ENCODE peak calls at places on chromosome 1, in six cellular contexts. One of them, this sample, is unnamed.

GRCh38 chr1:79128726-79129125 is 122.2 kb upstream of the ADGRL4 start:
- DNase-seq in lung: no peak
- DNase-seq in hepatocyte: no peak
- DNase-seq in choroid plexus epithelial cell: peak; percentile 92
- DNase-seq in left lung: no peak
- DNase-seq in heart right ventricle: no peak
- DNase-seq in this sample: no peak

GRCh38 chr1:209601809-209602657 is 18.5 kb downstream of the CAMK1G start:
- DNase-seq in lung: no peak
- DNase-seq in hepatocyte: peak; percentile 62
- DNase-seq in choroid plexus epithelial cell: peak; percentile 75
- DNase-seq in left lung: no peak
- DNase-seq in heart right ventricle: peak; percentile 20
- DNase-seq in this sample: no peak

GRCh38 chr1:26602378-26602959 is 72.9 kb downstream of the RPS6KA1 start:
- DNase-seq in lung: no peak
- DNase-seq in hepatocyte: peak; percentile 68
- DNase-seq in choroid plexus epithelial cell: peak; percentile 78
- DNase-seq in left lung: no peak
- DNase-seq in heart right ventricle: peak; percentile 70
- DNase-seq in this sample: no peak

GRCh38 chr1:23239638-23240295 is 22.5 kb upstream of the HTR1D start:
- DNase-seq in lung: no peak
- DNase-seq in hepatocyte: no peak
- DNase-seq in choroid plexus epithelial cell: no peak
- DNase-seq in left lung: no peak
- DNase-seq in heart right ventricle: no peak
- DNase-seq in this sample: no peak

GRCh38 chr1:202844935-202845334 is 34.2 kb downstream of the PCAT6 start:
- DNase-seq in lung: no peak
- DNase-seq in hepatocyte: no peak
- DNase-seq in choroid plexus epithelial cell: peak; percentile 35
- DNase-seq in left lung: no peak
- DNase-seq in heart right ventricle: no peak
- DNase-seq in this sample: no peak

GRCh38 chr1:228275435-228276342 is 67.8 kb downstream of the OBSCN start:
- DNase-seq in lung: peak; percentile 89
- DNase-seq in hepatocyte: peak; percentile 93
- DNase-seq in choroid plexus epithelial cell: peak; percentile 77
- DNase-seq in left lung: peak; percentile 93
- DNase-seq in heart right ventricle: peak; percentile 91
- DNase-seq in this sample: peak; percentile 27

GRCh38 chr1:163876546-163876945 is 554.8 kb downstream of the NUF2 start:
- DNase-seq in lung: no peak
- DNase-seq in hepatocyte: no peak
- DNase-seq in choroid plexus epithelial cell: no peak
- DNase-seq in left lung: no peak
- DNase-seq in heart right ventricle: no peak
- DNase-seq in this sample: no peak

GRCh38 chr1:40818264-40818961 is 34.8 kb downstream of the KCNQ4 start:
- DNase-seq in lung: peak; percentile 79
- DNase-seq in hepatocyte: peak; percentile 66
- DNase-seq in choroid plexus epithelial cell: peak; percentile 19
- DNase-seq in left lung: peak; percentile 91
- DNase-seq in heart right ventricle: peak; percentile 58
- DNase-seq in this sample: peak; percentile 51

GRCh38 chr1:7063981-7064380 is 278.7 kb downstream of the CAMTA1 start:
- DNase-seq in lung: no peak
- DNase-seq in hepatocyte: no peak
- DNase-seq in choroid plexus epithelial cell: no peak
- DNase-seq in left lung: no peak
- DNase-seq in heart right ventricle: no peak
- DNase-seq in this sample: no peak

GRCh38 chr1:41355761-41356160 is 5.5 kb upstream of the FOXO6 start:
- DNase-seq in lung: no peak
- DNase-seq in hepatocyte: no peak
- DNase-seq in choroid plexus epithelial cell: no peak
- DNase-seq in left lung: no peak
- DNase-seq in heart right ventricle: no peak
- DNase-seq in this sample: no peak

GRCh38 chr1:91400133-91400725 is 4.4 kb downstream of the HFM1 start:
- DNase-seq in lung: no peak
- DNase-seq in hepatocyte: no peak
- DNase-seq in choroid plexus epithelial cell: no peak
- DNase-seq in left lung: no peak
- DNase-seq in heart right ventricle: peak; percentile 34
- DNase-seq in this sample: no peak
- TF ChIP-seq CTCF in lung: no peak
- TF ChIP-seq CTCF in hepatocyte: no peak
- TF ChIP-seq CTCF in choroid plexus epithelial cell: no peak
- TF ChIP-seq CTCF in left lung: no peak
- TF ChIP-seq CTCF in heart right ventricle: no peak
- TF ChIP-seq CTCF in this sample: no peak

GRCh38 chr1:64542118-64542517 is 72.2 kb downstream of the CACHD1 start:
- DNase-seq in lung: no peak
- DNase-seq in hepatocyte: no peak
- DNase-seq in choroid plexus epithelial cell: no peak
- DNase-seq in left lung: no peak
- DNase-seq in heart right ventricle: no peak
- DNase-seq in this sample: no peak

GRCh38 chr1:64539279-64539678 is 69.3 kb downstream of the CACHD1 start:
- DNase-seq in lung: no peak
- DNase-seq in hepatocyte: no peak
- DNase-seq in choroid plexus epithelial cell: no peak
- DNase-seq in left lung: no peak
- DNase-seq in heart right ventricle: no peak
- DNase-seq in this sample: no peak

GRCh38 chr1:64539808-64540207 is 69.9 kb downstream of the CACHD1 start:
- DNase-seq in lung: peak; percentile 52
- DNase-seq in hepatocyte: peak; percentile 67
- DNase-seq in choroid plexus epithelial cell: peak; percentile 81
- DNase-seq in left lung: no peak
- DNase-seq in heart right ventricle: peak; percentile 85
- DNase-seq in this sample: no peak

GRCh38 chr1:64538389-64538788 is 68.5 kb downstream of the CACHD1 start:
- DNase-seq in lung: no peak
- DNase-seq in hepatocyte: no peak
- DNase-seq in choroid plexus epithelial cell: no peak
- DNase-seq in left lung: no peak
- DNase-seq in heart right ventricle: no peak
- DNase-seq in this sample: no peak

DNA sequence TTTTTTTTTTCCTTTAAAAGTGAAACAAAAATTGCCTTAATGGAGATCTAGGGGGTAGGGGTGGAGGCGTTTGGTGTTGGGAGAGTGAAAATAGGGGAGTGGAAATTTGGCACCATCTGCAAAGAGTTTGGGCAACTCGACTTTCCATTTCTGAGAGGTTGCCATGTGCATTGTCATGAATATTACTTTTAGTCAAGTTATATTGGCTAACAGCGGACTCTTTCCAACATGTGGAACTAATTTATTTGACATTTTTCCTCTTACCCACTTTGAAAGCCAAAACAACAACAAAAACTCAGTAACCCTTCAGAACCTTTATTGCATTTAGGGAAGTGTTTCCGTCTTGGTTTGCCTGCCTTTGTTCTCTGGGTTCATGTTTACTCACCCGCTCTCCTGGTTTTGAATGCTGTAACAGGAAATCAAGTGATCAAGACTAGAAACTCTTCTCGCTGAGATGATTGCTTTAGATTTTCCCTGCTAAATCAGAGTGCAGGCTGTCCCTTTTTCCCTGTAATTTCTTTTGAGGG is 70.4 kb downstream of the CACHD1 start:
- DNase-seq in lung: no peak
- DNase-seq in hepatocyte: peak; percentile 26
- DNase-seq in choroid plexus epithelial cell: peak; percentile 42
- DNase-seq in left lung: no peak
- DNase-seq in heart right ventricle: peak; percentile 9
- DNase-seq in this sample: no peak
- H3K4me3 ChIP-seq in lung: no peak overlapping the region
- H3K4me3 ChIP-seq in hepatocyte: no peak overlapping the region
- H3K4me3 ChIP-seq in choroid plexus epithelial cell: peak overlapping the region; percentile 19
- H3K4me3 ChIP-seq in left lung: peak overlapping the region; percentile 7
- H3K4me3 ChIP-seq in heart right ventricle: peak overlapping the region; percentile 45
- H3K4me3 ChIP-seq in this sample: no peak overlapping the region

GRCh38 chr1:15451014-15451722 is 5.4 kb upstream of the CELA2A start:
- DNase-seq in lung: no peak
- DNase-seq in hepatocyte: no peak
- DNase-seq in choroid plexus epithelial cell: no peak
- DNase-seq in left lung: no peak
- DNase-seq in heart right ventricle: no peak
- DNase-seq in this sample: no peak
- TF ChIP-seq CTCF in lung: no peak
- TF ChIP-seq CTCF in hepatocyte: no peak
- TF ChIP-seq CTCF in choroid plexus epithelial cell: no peak
- TF ChIP-seq CTCF in left lung: no peak
- TF ChIP-seq CTCF in heart right ventricle: no peak
- TF ChIP-seq CTCF in this sample: no peak

GRCh38 chr1:29811247-29811646 is 574.9 kb downstream of the PTPRU start:
- DNase-seq in lung: no peak
- DNase-seq in hepatocyte: no peak
- DNase-seq in choroid plexus epithelial cell: no peak
- DNase-seq in left lung: no peak
- DNase-seq in heart right ventricle: no peak
- DNase-seq in this sample: no peak

GRCh38 chr1:29811727-29812396 is 575.5 kb downstream of the PTPRU start:
- DNase-seq in lung: no peak
- DNase-seq in hepatocyte: no peak
- DNase-seq in choroid plexus epithelial cell: no peak
- DNase-seq in left lung: no peak
- DNase-seq in heart right ventricle: no peak
- DNase-seq in this sample: no peak

GRCh38 chr1:29810121-29811120 is 574.1 kb downstream of the PTPRU start:
- DNase-seq in lung: no peak
- DNase-seq in hepatocyte: no peak
- DNase-seq in choroid plexus epithelial cell: no peak
- DNase-seq in left lung: no peak
- DNase-seq in heart right ventricle: no peak
- DNase-seq in this sample: no peak

GRCh38 chr1:29809446-29810120 is 573.3 kb downstream of the PTPRU start:
- DNase-seq in lung: no peak
- DNase-seq in hepatocyte: no peak
- DNase-seq in choroid plexus epithelial cell: no peak
- DNase-seq in left lung: no peak
- DNase-seq in heart right ventricle: no peak
- DNase-seq in this sample: no peak

GRCh38 chr1:29812397-29813135 is 576.2 kb downstream of the PTPRU start:
- DNase-seq in lung: no peak
- DNase-seq in hepatocyte: no peak
- DNase-seq in choroid plexus epithelial cell: no peak
- DNase-seq in left lung: no peak
- DNase-seq in heart right ventricle: no peak
- DNase-seq in this sample: no peak
- H3K4me3 ChIP-seq in lung: no peak overlapping the region
- H3K4me3 ChIP-seq in hepatocyte: no peak overlapping the region
- H3K4me3 ChIP-seq in choroid plexus epithelial cell: no peak overlapping the region
- H3K4me3 ChIP-seq in left lung: no peak overlapping the region
- H3K4me3 ChIP-seq in heart right ventricle: no peak overlapping the region
- H3K4me3 ChIP-seq in this sample: no peak overlapping the region

DNA sequence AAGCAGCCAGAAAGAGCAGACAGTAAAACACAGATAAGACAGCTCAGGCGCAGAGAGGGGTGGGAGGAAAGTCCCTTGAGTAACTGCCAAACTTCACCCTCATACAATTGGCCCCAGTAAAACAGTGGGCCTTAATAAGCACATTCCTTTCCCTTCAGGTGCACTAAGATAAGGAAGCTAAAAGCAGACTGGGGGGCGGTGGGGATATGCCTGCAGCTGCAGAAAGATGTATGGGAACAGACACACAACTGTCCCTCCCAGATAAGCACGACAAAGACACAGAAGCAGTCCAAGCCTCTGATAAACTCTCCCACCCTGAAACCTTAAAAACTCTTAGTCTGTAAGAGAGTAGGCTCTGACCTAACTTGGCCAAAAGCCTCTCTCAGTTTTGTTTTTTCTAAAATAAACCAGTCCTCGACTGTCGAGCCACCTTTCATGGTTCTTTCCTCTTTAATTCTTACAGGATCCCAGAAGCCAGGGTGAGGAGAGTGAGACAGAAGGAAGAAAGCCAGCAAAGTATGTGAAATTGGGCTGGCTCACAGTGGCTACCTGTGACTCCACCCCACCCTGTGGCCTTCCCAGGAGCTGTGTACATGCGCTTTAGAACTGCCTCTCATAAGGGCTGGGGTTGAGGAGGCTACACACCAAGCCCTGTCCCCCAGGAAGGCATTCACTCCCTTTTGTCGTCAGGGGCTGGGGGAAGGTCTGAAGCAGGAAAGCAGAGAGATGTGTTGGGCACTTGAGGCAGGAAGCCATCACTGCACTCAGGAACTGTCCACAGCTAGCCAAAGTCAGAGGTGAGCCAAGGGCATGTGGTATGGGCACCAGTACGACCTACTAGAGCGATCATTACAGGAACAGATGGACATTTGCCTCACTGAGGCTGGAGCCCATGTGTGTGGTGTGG is 4.6 kb downstream of the PGLYRP4 start:
- DNase-seq in lung: no peak
- DNase-seq in hepatocyte: no peak
- DNase-seq in choroid plexus epithelial cell: no peak
- DNase-seq in left lung: no peak
- DNase-seq in heart right ventricle: no peak
- DNase-seq in this sample: no peak
- TF ChIP-seq CTCF in lung: no peak
- TF ChIP-seq CTCF in hepatocyte: no peak
- TF ChIP-seq CTCF in choroid plexus epithelial cell: no peak
- TF ChIP-seq CTCF in left lung: no peak
- TF ChIP-seq CTCF in heart right ventricle: no peak
- TF ChIP-seq CTCF in this sample: no peak